ENCODE peak calls at places on chromosomes 16 and 17, in seven cellular contexts. One of them, this sample, is unnamed.

GRCh38 chr17:47895254-47895855 is 681 bp upstream of the SP2 start:
- DNase-seq in IMR-90: peak
- DNase-seq in spleen: peak
- DNase-seq in left kidney: peak
- DNase-seq in HTR-8/SVneo: no peak
- DNase-seq in Caco-2: no peak
- DNase-seq in progenitor cell of endocrine pancreas: no peak
- DNase-seq in this sample: no peak

GRCh38 chr17:39551879-39552278 is 55.8 kb downstream of the NEUROD2 start:
- DNase-seq in IMR-90: peak
- DNase-seq in spleen: no peak
- DNase-seq in left kidney: no peak
- DNase-seq in HTR-8/SVneo: no peak
- DNase-seq in Caco-2: no peak
- DNase-seq in progenitor cell of endocrine pancreas: no peak
- DNase-seq in this sample: no peak

GRCh38 chr16:88412766-88413165 is 30.0 kb downstream of the ZNF469 start:
- DNase-seq in IMR-90: no peak
- DNase-seq in spleen: no peak
- DNase-seq in left kidney: no peak
- DNase-seq in HTR-8/SVneo: no peak
- DNase-seq in Caco-2: no peak
- DNase-seq in progenitor cell of endocrine pancreas: no peak
- DNase-seq in this sample: no peak

GRCh38 chr16:29816694-29817441 is 916 bp downstream of the PAGR1 start:
- DNase-seq in IMR-90: peak
- DNase-seq in spleen: peak
- DNase-seq in left kidney: peak
- DNase-seq in HTR-8/SVneo: peak
- DNase-seq in Caco-2: peak
- DNase-seq in progenitor cell of endocrine pancreas: no peak
- DNase-seq in this sample: peak

GRCh38 chr17:61139219-61139618 is 260.4 kb upstream of the TBX2 start:
- DNase-seq in IMR-90: peak
- DNase-seq in spleen: peak
- DNase-seq in left kidney: no peak
- DNase-seq in HTR-8/SVneo: peak
- DNase-seq in Caco-2: no peak
- DNase-seq in progenitor cell of endocrine pancreas: no peak
- DNase-seq in this sample: peak

GRCh38 chr17:1055751-1056645 is 59.1 kb downstream of the TIMM22 start:
- DNase-seq in IMR-90: peak
- DNase-seq in spleen: peak
- DNase-seq in left kidney: peak
- DNase-seq in HTR-8/SVneo: peak
- DNase-seq in Caco-2: peak
- DNase-seq in progenitor cell of endocrine pancreas: peak
- DNase-seq in this sample: peak

GRCh38 chr16:1772908-1773702 is at the start of gene MRPS34:
- DNase-seq in IMR-90: peak
- DNase-seq in spleen: peak
- DNase-seq in left kidney: peak
- DNase-seq in HTR-8/SVneo: peak
- DNase-seq in Caco-2: peak
- DNase-seq in progenitor cell of endocrine pancreas: peak
- DNase-seq in this sample: peak

GRCh38 chr17:76537578-76538280 is at the start of gene CYGB:
- DNase-seq in IMR-90: no peak
- DNase-seq in spleen: peak
- DNase-seq in left kidney: peak
- DNase-seq in HTR-8/SVneo: no peak
- DNase-seq in Caco-2: no peak
- DNase-seq in progenitor cell of endocrine pancreas: no peak
- DNase-seq in this sample: no peak

GRCh38 chr17:69434164-69434579 is 19.7 kb downstream of the MAP2K6 start:
- DNase-seq in IMR-90: peak
- DNase-seq in spleen: no peak
- DNase-seq in left kidney: peak
- DNase-seq in HTR-8/SVneo: no peak
- DNase-seq in Caco-2: no peak
- DNase-seq in progenitor cell of endocrine pancreas: no peak
- DNase-seq in this sample: peak

GRCh38 chr17:59331929-59332889 is 754 bp downstream of the YPEL2 start:
- DNase-seq in IMR-90: no peak
- DNase-seq in spleen: peak
- DNase-seq in left kidney: peak
- DNase-seq in HTR-8/SVneo: peak
- DNase-seq in Caco-2: no peak
- DNase-seq in progenitor cell of endocrine pancreas: peak
- DNase-seq in this sample: peak

GRCh38 chr16:80993293-80993691 is 13.4 kb downstream of the CMC2 start:
- DNase-seq in IMR-90: peak
- DNase-seq in spleen: no peak
- DNase-seq in left kidney: no peak
- DNase-seq in HTR-8/SVneo: peak
- DNase-seq in Caco-2: peak
- DNase-seq in progenitor cell of endocrine pancreas: no peak
- DNase-seq in this sample: no peak

GRCh38 chr17:58084317-58084981 is 1.2 kb downstream of the DYNLL2 start:
- DNase-seq in IMR-90: no peak
- DNase-seq in spleen: peak
- DNase-seq in left kidney: peak
- DNase-seq in HTR-8/SVneo: peak
- DNase-seq in Caco-2: peak
- DNase-seq in progenitor cell of endocrine pancreas: no peak
- DNase-seq in this sample: peak

GRCh38 chr16:23518435-23518891 is 8.2 kb upstream of the GGA2 start:
- DNase-seq in IMR-90: peak
- DNase-seq in spleen: no peak
- DNase-seq in left kidney: no peak
- DNase-seq in HTR-8/SVneo: no peak
- DNase-seq in Caco-2: no peak
- DNase-seq in progenitor cell of endocrine pancreas: no peak
- DNase-seq in this sample: no peak

GRCh38 chr17:30824002-30824355 is 513 bp downstream of the CRLF3 start:
- DNase-seq in IMR-90: no peak
- DNase-seq in spleen: peak
- DNase-seq in left kidney: no peak
- DNase-seq in HTR-8/SVneo: peak
- DNase-seq in Caco-2: no peak
- DNase-seq in progenitor cell of endocrine pancreas: no peak
- DNase-seq in this sample: no peak

GRCh38 chr17:30363715-30364202 is 15.0 kb upstream of the CPD start:
- DNase-seq in IMR-90: peak
- DNase-seq in spleen: peak
- DNase-seq in left kidney: no peak
- DNase-seq in HTR-8/SVneo: no peak
- DNase-seq in Caco-2: no peak
- DNase-seq in progenitor cell of endocrine pancreas: no peak
- DNase-seq in this sample: peak

GRCh38 chr17:64343833-64344637 is 46.6 kb downstream of the PECAM1 start:
- DNase-seq in IMR-90: peak
- DNase-seq in spleen: peak
- DNase-seq in left kidney: peak
- DNase-seq in HTR-8/SVneo: peak
- DNase-seq in Caco-2: peak
- DNase-seq in progenitor cell of endocrine pancreas: no peak
- DNase-seq in this sample: peak

GRCh38 chr17:15981208-15981607 is 18.3 kb downstream of the ZSWIM7 start:
- DNase-seq in IMR-90: no peak
- DNase-seq in spleen: no peak
- DNase-seq in left kidney: no peak
- DNase-seq in HTR-8/SVneo: no peak
- DNase-seq in Caco-2: no peak
- DNase-seq in progenitor cell of endocrine pancreas: no peak
- DNase-seq in this sample: no peak

GRCh38 chr17:70074991-70075390 is at the start of gene KCNJ16:
- DNase-seq in IMR-90: no peak
- DNase-seq in spleen: no peak
- DNase-seq in left kidney: peak
- DNase-seq in HTR-8/SVneo: no peak
- DNase-seq in Caco-2: peak
- DNase-seq in progenitor cell of endocrine pancreas: peak
- DNase-seq in this sample: no peak

GRCh38 chr16:50634947-50635346 is 46.2 kb downstream of the SNX20 start:
- DNase-seq in IMR-90: no peak
- DNase-seq in spleen: no peak
- DNase-seq in left kidney: no peak
- DNase-seq in HTR-8/SVneo: no peak
- DNase-seq in Caco-2: no peak
- DNase-seq in progenitor cell of endocrine pancreas: no peak
- DNase-seq in this sample: no peak

GRCh38 chr16:29680180-29680598 is 1.2 kb downstream of the QPRT start:
- DNase-seq in IMR-90: no peak
- DNase-seq in spleen: no peak
- DNase-seq in left kidney: peak
- DNase-seq in HTR-8/SVneo: no peak
- DNase-seq in Caco-2: peak
- DNase-seq in progenitor cell of endocrine pancreas: no peak
- DNase-seq in this sample: peak

GRCh38 chr17:2361361-2361760 is 24.1 kb downstream of the SGSM2 start:
- DNase-seq in IMR-90: no peak
- DNase-seq in spleen: no peak
- DNase-seq in left kidney: no peak
- DNase-seq in HTR-8/SVneo: no peak
- DNase-seq in Caco-2: no peak
- DNase-seq in progenitor cell of endocrine pancreas: no peak
- DNase-seq in this sample: no peak

GRCh38 chr17:63932008-63932561 is at the start of gene CD79B:
- DNase-seq in IMR-90: no peak
- DNase-seq in spleen: peak
- DNase-seq in left kidney: no peak
- DNase-seq in HTR-8/SVneo: no peak
- DNase-seq in Caco-2: no peak
- DNase-seq in progenitor cell of endocrine pancreas: no peak
- DNase-seq in this sample: no peak

GRCh38 chr17:19018600-19018950 is 14.0 kb upstream of the FAM83G start:
- DNase-seq in IMR-90: no peak
- DNase-seq in spleen: no peak
- DNase-seq in left kidney: no peak
- DNase-seq in HTR-8/SVneo: no peak
- DNase-seq in Caco-2: no peak
- DNase-seq in progenitor cell of endocrine pancreas: no peak
- DNase-seq in this sample: no peak

GRCh38 chr16:85428168-85428898 is 184.8 kb upstream of the GSE1 start:
- DNase-seq in IMR-90: no peak
- DNase-seq in spleen: peak
- DNase-seq in left kidney: peak
- DNase-seq in HTR-8/SVneo: peak
- DNase-seq in Caco-2: peak
- DNase-seq in progenitor cell of endocrine pancreas: peak
- DNase-seq in this sample: peak

GRCh38 chr16:15765880-15766279 is 90.9 kb downstream of the MYH11 start:
- DNase-seq in IMR-90: peak
- DNase-seq in spleen: no peak
- DNase-seq in left kidney: peak
- DNase-seq in HTR-8/SVneo: peak
- DNase-seq in Caco-2: no peak
- DNase-seq in progenitor cell of endocrine pancreas: no peak
- DNase-seq in this sample: peak

GRCh38 chr16:1677339-1677738 is 740 bp upstream of the JPT2 start:
- DNase-seq in IMR-90: no peak
- DNase-seq in spleen: no peak
- DNase-seq in left kidney: no peak
- DNase-seq in HTR-8/SVneo: no peak
- DNase-seq in Caco-2: no peak
- DNase-seq in progenitor cell of endocrine pancreas: no peak
- DNase-seq in this sample: no peak

This sample was measured in HT-29.